ENCODE peak calls at places on chromosomes 3 and 15, in nine cellular contexts. Z is neural progenitor cell, X is sigmoid colon, Q is skeletal muscle cell, J is body of pancreas, F is heart right ventricle, A is Peyer's patch, B is breast epithelium, S is tibial artery. Y is an unnamed sample.

GRCh38 chr3:87397210-87397609 is 120.8 kb upstream of the POU1F1 start:
- DNase-seq in J (no peak), Z (no peak), X (no peak), S (no peak), F (no peak), B (no peak), A (no peak), Q (peak; percentile 14), Y (no peak)

GRCh38 chr3:109081746-109082510 is 36.0 kb downstream of the MORC1 start:
- DNase-seq in Q (peak; percentile 6), S (no peak), J (peak; percentile 56), Z (peak; percentile 66), F (no peak), B (no peak), A (peak; percentile 56), X (no peak), Y (peak; percentile 51)

GRCh38 chr3:166177130-166177529 is 339.9 kb upstream of the BCHE start:
- DNase-seq in B (no peak), J (no peak), Q (no peak), A (no peak), Z (no peak), S (no peak), F (no peak), X (no peak), Y (no peak)

GRCh38 chr15:62569460-62570404 is 404.6 kb upstream of the C2CD4B start:
- DNase-seq in A (peak; percentile 79), F (peak; percentile 82), Q (peak; percentile 19), J (peak; percentile 77), S (peak; percentile 80), X (no peak), B (peak; percentile 91), Z (no peak), Y (peak; percentile 83)

GRCh38 chr3:98791341-98792325 is 28.5 kb downstream of the ST3GAL6 start:
- DNase-seq in Z (no peak), X (no peak), F (no peak), Q (no peak), B (no peak), J (no peak), S (no peak), A (no peak), Y (no peak)

GRCh38 chr3:16548721-16549120 is 35.2 kb upstream of the RFTN1 start:
- DNase-seq in Q (no peak), F (no peak), Z (no peak), A (no peak), B (no peak), S (no peak), X (no peak), J (no peak), Y (no peak)

GRCh38 chr15:85396554-85396953 is 16.2 kb downstream of the AKAP13 start:
- DNase-seq in J (no peak), F (no peak), A (no peak), S (no peak), B (no peak), Z (no peak), X (no peak), Q (no peak), Y (no peak)

GRCh38 chr3:71031151-71031550 is 552.4 kb downstream of the FOXP1 start:
- DNase-seq in S (no peak), J (no peak), Z (no peak), A (no peak), B (no peak), X (no peak), F (no peak), Q (no peak), Y (no peak)

GRCh38 chr3:111690242-111690641 is 95.1 kb upstream of the ZBED2 start:
- DNase-seq in A (no peak), S (no peak), J (no peak), B (no peak), Q (no peak), X (no peak), F (no peak), Z (peak; percentile 40), Y (no peak)

GRCh38 chr15:81170504-81170903 is 26.2 kb upstream of the IL16 start:
- DNase-seq in F (no peak), Q (no peak), A (no peak), B (no peak), S (no peak), Z (no peak), X (no peak), J (no peak), Y (no peak)

GRCh38 chr3:15330031-15330596 is 2.3 kb downstream of the SH3BP5 start:
- DNase-seq in Z (peak; percentile 21), F (no peak), J (peak; percentile 35), A (peak; percentile 66), B (no peak), S (peak; percentile 86), X (peak; percentile 91), Q (peak; percentile 94), Y (no peak)

GRCh38 chr15:56934269-56934668 is 15.8 kb downstream of the TCF12 start:
- DNase-seq in Z (no peak), S (no peak), Q (no peak), J (no peak), A (peak; percentile 67), B (no peak), F (no peak), X (no peak), Y (peak; percentile 38)

GRCh38 chr15:56930663-56931313 is 12.3 kb downstream of the TCF12 start:
- DNase-seq in Z (no peak), B (no peak), J (no peak), F (no peak), Q (no peak), A (no peak), X (no peak), S (no peak), Y (no peak)

GRCh38 chr15:56931674-56932507 is 13.4 kb downstream of the TCF12 start:
- DNase-seq in A (no peak), B (no peak), X (no peak), J (no peak), Z (no peak), F (no peak), S (no peak), Q (no peak), Y (peak; percentile 73)

GRCh38 chr15:56936929-56937328 is 18.5 kb downstream of the TCF12 start:
- DNase-seq in B (no peak), Z (no peak), J (no peak), X (no peak), F (no peak), Q (no peak), S (no peak), A (no peak), Y (no peak)

GRCh38 chr15:56933420-56934210 is 15.2 kb downstream of the TCF12 start:
- DNase-seq in Q (no peak), F (no peak), A (no peak), Z (no peak), X (no peak), S (no peak), J (no peak), B (no peak), Y (no peak)
- H3K4me3 ChIP-seq in Q (no peak overlapping the region), F (no peak overlapping the region), A (no peak overlapping the region), Z (no peak overlapping the region), X (no peak overlapping the region), S (no peak overlapping the region), J (no peak overlapping the region), B (no peak overlapping the region), Y (no peak overlapping the region)

DNA sequence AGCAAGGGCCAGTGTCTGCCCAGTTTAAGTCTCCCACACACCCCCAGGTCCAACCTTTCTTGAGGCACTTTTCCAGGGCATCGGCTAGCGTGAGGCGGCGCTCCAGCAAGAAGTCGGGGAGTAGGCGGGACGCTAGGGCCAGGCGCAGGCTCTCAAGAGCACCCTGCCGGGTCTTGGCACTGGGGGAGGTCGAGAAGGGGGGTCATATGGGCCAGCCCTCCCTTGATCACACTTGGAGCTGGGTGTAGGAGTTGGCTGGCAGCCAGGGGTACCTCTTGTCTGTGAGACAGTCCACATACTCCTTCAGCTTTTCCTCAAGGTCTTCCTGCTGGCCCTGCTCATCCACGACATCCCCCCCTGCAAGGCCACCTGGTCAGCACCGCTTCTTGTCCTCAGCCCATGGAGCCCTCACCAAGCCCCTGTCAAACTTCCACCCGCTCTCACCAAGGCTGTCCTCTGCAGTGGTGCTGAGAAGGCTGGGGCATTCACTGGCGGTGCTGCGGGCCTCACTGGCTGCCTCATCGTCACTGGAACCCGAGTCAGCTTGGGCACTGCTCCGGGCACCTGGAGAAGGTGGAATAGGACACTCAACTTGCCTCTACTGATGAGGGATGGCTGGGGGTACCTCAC is 2.0 kb downstream of the IFRD2 start:
- DNase-seq in S (no peak), Z (no peak), F (no peak), J (peak; percentile 25), B (no peak), X (peak; percentile 66), Q (no peak), A (peak; percentile 54), Y (no peak)
- H3K4me3 ChIP-seq in S (no peak overlapping the region), Z (no peak overlapping the region), F (no peak overlapping the region), J (no peak overlapping the region), B (no peak overlapping the region), X (no peak overlapping the region), Q (no peak overlapping the region), A (no peak overlapping the region), Y (no peak overlapping the region)

GRCh38 chr15:67835349-67836133 is 4.3 kb downstream of the RNU6-1 start:
- DNase-seq in S (no peak), Q (no peak), F (no peak), B (no peak), A (no peak), Z (peak; percentile 72), X (peak; percentile 71), J (no peak), Y (no peak)

GRCh38 chr15:67834593-67835348 is 5.1 kb downstream of the RNU6-1 start:
- DNase-seq in Z (peak; percentile 72), S (no peak), F (no peak), Q (no peak), X (peak; percentile 64), J (no peak), A (peak; percentile 56), B (no peak), Y (no peak)

GRCh38 chr15:67832965-67833503 is 6.8 kb downstream of the RNU6-1 start:
- DNase-seq in F (no peak), X (peak; percentile 55), B (no peak), J (no peak), Q (no peak), Z (peak; percentile 86), S (no peak), A (no peak), Y (no peak)

GRCh38 chr15:67833504-67834248 is 6.2 kb downstream of the RNU6-1 start:
- DNase-seq in B (peak; percentile 50), F (no peak), Q (no peak), A (peak; percentile 68), X (peak; percentile 59), Z (peak; percentile 90), S (no peak), J (no peak), Y (peak; percentile 36)

DNA sequence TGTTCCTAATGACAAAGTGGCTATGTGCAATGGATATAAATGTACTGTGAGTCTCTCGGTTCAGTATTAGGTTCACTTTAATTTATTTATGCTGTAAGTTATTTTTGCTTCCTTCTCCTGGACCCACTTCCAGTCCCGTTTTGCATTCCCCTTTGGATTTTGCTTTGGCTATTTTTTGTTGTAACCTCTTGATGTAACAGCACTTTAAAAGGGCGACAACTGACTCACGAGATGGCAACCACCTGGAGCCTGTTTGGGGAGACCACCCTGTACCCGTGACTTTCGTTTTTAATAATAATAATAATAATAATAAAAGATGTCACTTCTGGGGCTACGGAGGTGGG is 5.6 kb downstream of the RNU6-1 start:
- DNase-seq in Z (no peak), Q (no peak), X (peak; percentile 40), J (no peak), S (no peak), A (no peak), B (no peak), F (no peak), Y (no peak)
- H3K4me3 ChIP-seq in Z (peak overlapping the region; percentile 56), Q (peak overlapping the region; percentile 27), X (peak overlapping the region; percentile 44), J (no peak overlapping the region), S (no peak overlapping the region), A (peak overlapping the region; percentile 53), B (peak overlapping the region; percentile 39), F (peak overlapping the region; percentile 48), Y (peak overlapping the region; percentile 40)

GRCh38 chr15:52808441-52808840 is 18.3 kb upstream of the ONECUT1 start:
- DNase-seq in B (no peak), X (no peak), F (no peak), J (no peak), Z (no peak), S (no peak), A (no peak), Q (peak; percentile 26), Y (no peak)
- H3K4me3 ChIP-seq in B (no peak overlapping the region), X (no peak overlapping the region), F (no peak overlapping the region), J (no peak overlapping the region), Z (no peak overlapping the region), S (no peak overlapping the region), A (no peak overlapping the region), Q (no peak overlapping the region), Y (no peak overlapping the region)